ENCODE peak calls at places on chromosomes 3 and 15, in seven cellular contexts. M is HCT116, T is suprapubic skin, B is transverse colon, W is ovary, Q is GM12892, D is IMR-90. S is an unnamed sample.

GRCh38 chr3:189488241-189488767 is 142.9 kb upstream of the TP63 start:
- DNase-seq in M (no peak), D (no peak), W (no peak), T (no peak), Q (no peak), B (no peak), S (no peak)

GRCh38 chr3:30779686-30780287 is 114.7 kb downstream of the GADL1 start:
- DNase-seq in W (no peak), B (no peak), Q (no peak), M (peak; percentile 16), T (no peak), D (peak; percentile 38), S (peak; percentile 3)

GRCh38 chr15:101264911-101265641 is 12.2 kb downstream of the SELENOS start:
- DNase-seq in T (peak; percentile 69), B (peak; percentile 35), M (no peak), D (no peak), Q (no peak), W (no peak), S (no peak)

GRCh38 chr3:25910997-25911396 is 121.1 kb downstream of the OXSM start:
- DNase-seq in M (peak; percentile 39), Q (no peak), W (no peak), B (peak; percentile 44), D (peak; percentile 48), T (no peak), S (peak; percentile 81)

GRCh38 chr15:67130673-67131601 is 65.5 kb downstream of the SMAD3 start:
- DNase-seq in M (no peak), Q (no peak), W (no peak), T (peak; percentile 85), D (peak; percentile 80), B (no peak), S (no peak)

GRCh38 chr3:188627652-188628051 is 473.7 kb downstream of the LPP start:
- DNase-seq in M (peak; percentile 35), T (no peak), B (no peak), Q (no peak), D (peak; percentile 94), W (no peak), S (no peak)

GRCh38 chr15:46956456-46956855 is 760.8 kb upstream of the SEMA6D start:
- DNase-seq in W (no peak), Q (no peak), D (no peak), M (no peak), T (no peak), B (no peak), S (no peak)

GRCh38 chr3:177538743-177539730 is 341.8 kb upstream of the TBL1XR1 start:
- DNase-seq in Q (no peak), W (no peak), B (no peak), D (peak; percentile 8), T (no peak), M (no peak), S (no peak)

GRCh38 chr15:41501191-41501917 is 7.7 kb downstream of the ITPKA start:
- DNase-seq in W (no peak), Q (no peak), M (no peak), D (peak; percentile 44), T (no peak), B (no peak), S (no peak)

GRCh38 chr3:29331830-29332637 is 51.2 kb downstream of the RBMS3 start:
- DNase-seq in M (no peak), Q (no peak), T (no peak), B (no peak), W (no peak), D (no peak), S (no peak)

GRCh38 chr15:29924750-29925149 is 102.5 kb upstream of the TJP1 start:
- DNase-seq in M (no peak), D (peak; percentile 83), B (peak; percentile 12), Q (no peak), T (no peak), W (no peak), S (no peak)

GRCh38 chr3:44284949-44285348 is 43.3 kb downstream of the TOPAZ1 start:
- DNase-seq in M (no peak), Q (no peak), W (no peak), D (no peak), T (no peak), B (no peak), S (no peak)

GRCh38 chr3:143334231-143334630 is 214.7 kb downstream of the CHST2 start:
- DNase-seq in W (no peak), T (no peak), Q (no peak), B (no peak), D (no peak), M (no peak), S (no peak)

GRCh38 chr3:126270145-126270811 is 86.9 kb downstream of the KLF15 start:
- DNase-seq in B (peak; percentile 43), M (no peak), D (peak; percentile 34), Q (no peak), T (no peak), W (peak; percentile 78), S (no peak)

GRCh38 chr3:9422712-9423424 is 25.5 kb downstream of the SETD5 start:
- DNase-seq in M (peak; percentile 91), Q (no peak), D (peak; percentile 98), W (peak; percentile 82), B (peak; percentile 87), T (no peak), S (peak; percentile 90)

GRCh38 chr15:67116742-67117141 is 51.3 kb downstream of the SMAD3 start:
- DNase-seq in M (no peak), D (peak; percentile 73), T (no peak), Q (no peak), W (no peak), B (no peak), S (no peak)

GRCh38 chr15:65870889-65871533 is 1.7 kb downstream of the RAB11A start:
- DNase-seq in Q (peak; percentile 13), M (no peak), T (no peak), W (no peak), B (no peak), D (peak; percentile 77), S (peak; percentile 46)

DNA sequence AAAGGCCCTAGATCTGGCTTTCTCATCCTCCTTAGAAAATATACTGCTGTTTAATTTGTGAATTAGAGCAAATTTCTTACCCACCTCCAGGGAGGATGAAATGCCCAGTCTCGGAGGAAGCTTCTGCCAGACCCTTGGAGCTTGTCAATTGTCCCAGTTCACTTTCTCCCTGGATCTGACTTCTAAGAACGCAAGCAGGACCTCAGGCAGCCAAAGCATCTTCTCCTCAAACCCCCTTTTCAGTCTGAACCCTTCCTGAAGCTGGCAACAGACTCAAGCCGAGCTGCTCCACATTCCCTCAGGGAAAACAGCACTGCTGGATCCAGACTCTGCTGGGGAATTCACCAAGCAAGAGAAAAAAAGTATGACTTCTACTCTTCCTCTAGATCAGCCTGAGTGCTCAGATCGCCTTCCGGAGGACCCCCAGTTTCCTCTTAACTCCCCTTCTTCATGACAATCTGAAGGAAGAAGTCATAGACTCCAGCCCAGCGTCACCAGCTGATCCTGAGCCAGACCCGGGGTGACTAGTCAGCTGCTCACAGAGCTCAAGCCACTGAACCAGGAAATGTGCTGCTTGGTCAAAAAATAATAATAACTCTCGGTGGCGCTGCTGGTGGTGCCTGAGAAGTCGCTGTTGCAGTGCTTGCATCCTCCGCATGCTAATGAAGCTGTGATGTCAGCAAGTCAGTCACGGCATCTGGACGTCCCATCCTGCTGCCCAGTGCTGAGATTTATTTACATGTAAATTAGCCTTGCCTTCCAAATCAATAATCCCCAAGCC is at the start of gene PRICKLE2:
- DNase-seq in T (peak; percentile 89), W (peak; percentile 80), M (no peak), D (peak; percentile 96), B (peak; percentile 57), Q (no peak), S (no peak)
- TF ChIP-seq POLR2A in T (no peak), W (peak; percentile 24), M (no peak), D (peak; percentile 67), B (no peak), Q (no peak), S (no peak)

GRCh38 chr15:72787521-72787920 is 4.0 kb upstream of the ADPGK start:
- DNase-seq in B (no peak), W (no peak), M (no peak), D (no peak), T (no peak), Q (no peak), S (no peak)
- TF ChIP-seq POLR2A in B (no peak), W (no peak), M (no peak), D (no peak), T (no peak), Q (no peak), S (no peak)

DNA sequence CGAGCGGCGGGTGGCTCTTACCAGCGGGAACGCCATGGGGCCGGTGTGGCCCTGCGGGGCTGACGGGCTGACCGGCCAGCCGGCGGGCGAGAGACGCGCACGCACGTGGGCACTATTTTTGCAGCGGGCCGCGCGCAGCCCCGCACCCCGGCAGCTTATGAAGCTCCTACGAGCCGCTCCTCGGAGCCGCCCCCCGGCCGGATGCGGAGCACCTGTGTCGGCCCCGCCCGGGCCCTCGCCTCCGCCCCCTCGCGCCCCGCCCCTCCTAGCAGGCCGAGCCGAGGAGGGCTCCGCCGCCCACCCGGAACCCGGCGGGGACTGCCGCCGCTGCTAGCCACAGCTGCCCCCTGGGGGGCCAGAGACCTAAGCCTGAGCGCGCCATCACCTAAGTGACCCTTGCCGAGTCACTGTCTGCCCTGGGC is 683 bp upstream of the CPEB1 start:
- DNase-seq in T (no peak), M (no peak), D (no peak), Q (no peak), B (peak; percentile 15), W (no peak), S (no peak)
- TF ChIP-seq POLR2A in T (no peak), M (no peak), D (no peak), Q (no peak), B (no peak), W (no peak), S (no peak)

GRCh38 chr3:148598619-148599018 is 99.1 kb upstream of the AGTR1 start:
- DNase-seq in B (no peak), T (no peak), M (no peak), D (peak; percentile 18), Q (no peak), W (no peak), S (no peak)

GRCh38 chr3:148599478-148599877 is 98.2 kb upstream of the AGTR1 start:
- DNase-seq in B (peak; percentile 38), W (no peak), M (no peak), T (no peak), D (no peak), Q (no peak), S (no peak)

GRCh38 chr3:148600440-148600839 is 97.3 kb upstream of the AGTR1 start:
- DNase-seq in T (no peak), M (no peak), B (no peak), D (no peak), W (no peak), Q (no peak), S (no peak)

GRCh38 chr3:148601766-148602685 is 95.7 kb upstream of the AGTR1 start:
- DNase-seq in Q (no peak), B (no peak), T (no peak), W (no peak), M (no peak), D (peak; percentile 48), S (no peak)

DNA sequence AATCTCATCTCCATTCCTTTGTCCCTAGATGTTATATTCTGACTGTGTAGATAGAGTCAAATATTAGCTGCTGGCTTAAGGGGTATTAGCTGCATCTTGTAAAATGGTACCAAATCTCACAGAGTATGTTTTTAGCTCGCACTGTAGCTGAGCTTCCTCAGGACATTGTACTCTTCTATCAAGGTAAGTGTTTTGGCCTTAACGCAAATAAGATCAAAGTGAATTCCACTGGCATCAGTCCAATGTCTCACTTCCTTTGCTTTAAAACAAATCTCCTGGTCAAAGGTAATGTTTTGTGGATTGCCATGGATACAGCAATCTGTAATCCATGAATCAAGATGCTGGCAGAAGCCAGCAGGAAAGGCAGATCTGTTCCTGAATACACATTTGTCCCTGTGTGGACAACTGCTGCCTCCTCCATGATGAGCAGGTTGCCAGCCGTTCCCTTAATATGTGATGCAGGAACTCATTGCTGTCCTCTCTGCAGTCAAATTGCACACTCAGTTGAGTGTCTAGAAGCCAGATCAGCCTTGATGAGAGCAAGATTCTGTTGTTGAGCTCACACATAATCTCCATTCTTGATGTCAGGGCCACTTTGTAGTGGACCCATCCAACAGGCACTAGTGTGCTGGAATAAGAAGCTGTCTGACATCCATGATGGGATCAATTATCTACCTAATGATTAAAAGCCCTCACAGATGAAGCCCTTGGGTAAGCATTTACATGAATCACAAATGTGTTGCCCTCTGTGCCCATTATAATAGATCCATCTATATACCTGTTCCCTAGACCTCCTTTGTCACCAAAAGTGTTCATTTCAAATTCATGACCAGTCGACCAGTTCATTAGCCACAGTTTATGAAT is 96.6 kb upstream of the AGTR1 start:
- DNase-seq in W (no peak), M (peak; percentile 4), Q (no peak), T (no peak), D (no peak), B (peak; percentile 19), S (no peak)
- TF ChIP-seq POLR2A in W (no peak), M (no peak), Q (no peak), T (no peak), D (no peak), B (no peak), S (no peak)